ENCODE peak calls at places on chromosomes 3 and 15, in four cellular contexts. C is GM12865, L is neural progenitor cell, B is Caco-2. D is an unnamed sample.

GRCh38 chr15:70566047-70566835 is 197.1 kb downstream of the UACA start:
- DNase-seq in C (no peak), L (peak; percentile 59), B (no peak), D (peak; percentile 38)

GRCh38 chr15:98738689-98739411 is 90.5 kb downstream of the IGF1R start:
- DNase-seq in C (no peak), L (no peak), B (no peak), D (no peak)

GRCh38 chr3:58572634-58573230 is 4.5 kb downstream of the FAM107A start:
- DNase-seq in C (no peak), L (no peak), B (no peak), D (no peak)

GRCh38 chr3:149199474-149199873 is 22.2 kb downstream of the CP start:
- DNase-seq in C (no peak), L (no peak), B (no peak), D (no peak)

GRCh38 chr3:155631323-155632019 is 113.4 kb downstream of the PLCH1 start:
- DNase-seq in C (no peak), L (no peak), B (no peak), D (no peak)

GRCh38 chr3:126846316-126846715 is 136.6 kb upstream of the PLXNA1 start:
- DNase-seq in C (no peak), L (no peak), B (no peak), D (no peak)

GRCh38 chr15:70151441-70151840 is 53.7 kb upstream of the TLE3 start:
- DNase-seq in C (no peak), L (no peak), B (no peak), D (no peak)

GRCh38 chr15:62021991-62022600 is 38.2 kb downstream of the VPS13C start:
- DNase-seq in C (no peak), L (peak; percentile 18), B (peak; percentile 9), D (no peak)

GRCh38 chr3:42515391-42515916 is 13.0 kb downstream of the VIPR1 start:
- DNase-seq in C (no peak), L (no peak), B (no peak), D (peak; percentile 89)

GRCh38 chr3:30112904-30113484 is 493.4 kb upstream of the TGFBR2 start:
- DNase-seq in C (peak; percentile 7), L (peak; percentile 54), B (peak; percentile 33), D (no peak)

GRCh38 chr3:153370680-153371079 is 208.7 kb downstream of the RAP2B start:
- DNase-seq in C (no peak), L (no peak), B (no peak), D (no peak)

GRCh38 chr3:28215407-28215806 is 26.0 kb upstream of the CMC1 start:
- DNase-seq in C (no peak), L (no peak), B (no peak), D (no peak)

GRCh38 chr15:31276596-31277298 is 49.9 kb upstream of the KLF13 start:
- DNase-seq in C (no peak), L (no peak), B (no peak), D (no peak)

GRCh38 chr15:59105839-59106238 is 893 bp downstream of the CCNB2 start:
- DNase-seq in C (peak; percentile 10), L (no peak), B (no peak), D (no peak)

GRCh38 chr3:173275740-173276139 is 121.8 kb upstream of the NLGN1 start:
- DNase-seq in C (peak; percentile 38), L (no peak), B (no peak), D (no peak)

GRCh38 chr3:53216723-53217122 is 39.1 kb downstream of the TKT start:
- DNase-seq in C (no peak), L (peak; percentile 45), B (no peak), D (no peak)

GRCh38 chr3:51967384-51968174 is at the start of gene PCBP4:
- DNase-seq in C (peak; percentile 37), L (peak; percentile 93), B (peak; percentile 79), D (no peak)

GRCh38 chr3:119293761-119294401 is at the start of gene ARHGAP31:
- DNase-seq in C (peak; percentile 87), L (peak; percentile 73), B (peak; percentile 55), D (peak; percentile 83)

GRCh38 chr15:59797756-59798604 is 108.9 kb upstream of the BNIP2 start:
- DNase-seq in C (peak; percentile 43), L (no peak), B (no peak), D (no peak)

GRCh38 chr3:133301194-133301593 is 98.7 kb upstream of the BFSP2 start:
- DNase-seq in C (no peak), L (no peak), B (no peak), D (no peak)

GRCh38 chr3:123405021-123405420 is 43.9 kb downstream of the ADCY5 start:
- DNase-seq in C (no peak), L (no peak), B (no peak), D (no peak)

GRCh38 chr3:115227461-115227860 is 80.4 kb upstream of the ZBTB20 start:
- DNase-seq in C (no peak), L (no peak), B (no peak), D (no peak)

GRCh38 chr15:70036585-70037343 is 61.0 kb downstream of the TLE3 start:
- DNase-seq in C (peak; percentile 96), L (no peak), B (no peak), D (no peak)

GRCh38 chr3:176953106-176954080 is 243.9 kb downstream of the TBL1XR1 start:
- DNase-seq in C (no peak), L (no peak), B (no peak), D (no peak)

GRCh38 chr15:49589030-49589429 is 31.6 kb downstream of the FAM227B start:
- DNase-seq in C (peak; percentile 1), L (no peak), B (no peak), D (no peak)

GRCh38 chr3:129845956-129846355 is 47.6 kb downstream of the TMCC1 start:
- DNase-seq in C (no peak), L (no peak), B (no peak), D (no peak)

GRCh38 chr3:120153294-120153693 is 59.0 kb upstream of the GSK3B start:
- DNase-seq in C (no peak), L (no peak), B (no peak), D (no peak)

GRCh38 chr15:49023354-49023753 is 22.9 kb downstream of the SECISBP2L start:
- DNase-seq in C (peak; percentile 73), L (no peak), B (no peak), D (no peak)

GRCh38 chr3:104941785-104942184 is 424.9 kb upstream of the ALCAM start:
- DNase-seq in C (no peak), L (no peak), B (no peak), D (no peak)

GRCh38 chr3:7871161-7871560 is 630.5 kb upstream of the LMCD1 start:
- DNase-seq in C (no peak), L (no peak), B (no peak), D (no peak)

GRCh38 chr3:128784228-128784627 is 58.2 kb downstream of the RAB7A start:
- DNase-seq in C (peak; percentile 25), L (peak; percentile 82), B (peak; percentile 41), D (no peak)

GRCh38 chr15:45637552-45638033 is 2.8 kb downstream of the SQOR start:
- DNase-seq in C (peak; percentile 90), L (no peak), B (no peak), D (no peak)

GRCh38 chr3:17227472-17227871 is 342.7 kb downstream of the PLCL2 start:
- DNase-seq in C (no peak), L (no peak), B (no peak), D (no peak)

GRCh38 chr3:186929676-186930075 is 650 bp upstream of the ST6GAL1 start:
- DNase-seq in C (no peak), L (peak; percentile 59), B (no peak), D (no peak)

GRCh38 chr3:186931487-186932280 is 1.4 kb downstream of the ST6GAL1 start:
- DNase-seq in C (peak; percentile 57), L (peak; percentile 44), B (peak; percentile 64), D (no peak)

GRCh38 chr3:186930639-186931486 is 537 bp downstream of the ST6GAL1 start:
- DNase-seq in C (peak; percentile 90), L (peak; percentile 93), B (peak; percentile 80), D (peak; percentile 82)

GRCh38 chr3:186929186-186929585 is 1.1 kb upstream of the ST6GAL1 start:
- DNase-seq in C (no peak), L (no peak), B (no peak), D (no peak)

DNA sequence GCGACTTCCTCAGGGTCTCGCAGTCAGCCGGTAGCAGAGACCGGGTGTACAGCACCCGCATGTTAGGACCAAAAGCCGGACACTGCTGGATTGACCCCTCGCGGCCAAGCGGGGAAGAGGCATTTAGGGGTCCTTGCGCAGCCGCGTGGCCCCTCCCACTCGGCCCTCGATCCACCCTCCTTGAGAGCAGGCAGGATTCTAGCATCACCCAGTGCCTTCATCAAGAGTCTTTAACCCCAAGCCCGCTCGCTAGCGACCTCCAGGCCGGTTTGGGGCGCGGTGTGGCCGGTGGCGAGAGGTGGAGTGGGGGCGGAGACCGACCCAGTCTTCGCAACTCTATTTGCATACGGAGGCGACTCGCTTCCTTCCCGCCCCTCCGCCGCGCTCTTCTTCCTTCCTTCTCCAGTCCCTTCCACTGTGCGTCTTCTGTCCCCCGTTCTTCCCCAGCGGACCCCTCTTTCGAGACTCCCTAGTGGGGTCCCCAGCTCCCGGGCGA is at the start of gene ST6GAL1:
- DNase-seq in C (peak; percentile 87), L (peak; percentile 86), B (peak; percentile 66), D (peak; percentile 90)
- TF ChIP-seq CTCF in C (peak; percentile 42), L (peak; percentile 41), B (peak; percentile 19), D (no peak)

GRCh38 chr15:74955017-74955416 is 1.6 kb downstream of the RPP25 start:
- DNase-seq in C (no peak), L (no peak), B (no peak), D (no peak)
- H3K4me3 ChIP-seq in C (no peak overlapping the region), L (peak overlapping the region; percentile 49), B (peak overlapping the region; percentile 56), D (peak overlapping the region; percentile 72)

DNA sequence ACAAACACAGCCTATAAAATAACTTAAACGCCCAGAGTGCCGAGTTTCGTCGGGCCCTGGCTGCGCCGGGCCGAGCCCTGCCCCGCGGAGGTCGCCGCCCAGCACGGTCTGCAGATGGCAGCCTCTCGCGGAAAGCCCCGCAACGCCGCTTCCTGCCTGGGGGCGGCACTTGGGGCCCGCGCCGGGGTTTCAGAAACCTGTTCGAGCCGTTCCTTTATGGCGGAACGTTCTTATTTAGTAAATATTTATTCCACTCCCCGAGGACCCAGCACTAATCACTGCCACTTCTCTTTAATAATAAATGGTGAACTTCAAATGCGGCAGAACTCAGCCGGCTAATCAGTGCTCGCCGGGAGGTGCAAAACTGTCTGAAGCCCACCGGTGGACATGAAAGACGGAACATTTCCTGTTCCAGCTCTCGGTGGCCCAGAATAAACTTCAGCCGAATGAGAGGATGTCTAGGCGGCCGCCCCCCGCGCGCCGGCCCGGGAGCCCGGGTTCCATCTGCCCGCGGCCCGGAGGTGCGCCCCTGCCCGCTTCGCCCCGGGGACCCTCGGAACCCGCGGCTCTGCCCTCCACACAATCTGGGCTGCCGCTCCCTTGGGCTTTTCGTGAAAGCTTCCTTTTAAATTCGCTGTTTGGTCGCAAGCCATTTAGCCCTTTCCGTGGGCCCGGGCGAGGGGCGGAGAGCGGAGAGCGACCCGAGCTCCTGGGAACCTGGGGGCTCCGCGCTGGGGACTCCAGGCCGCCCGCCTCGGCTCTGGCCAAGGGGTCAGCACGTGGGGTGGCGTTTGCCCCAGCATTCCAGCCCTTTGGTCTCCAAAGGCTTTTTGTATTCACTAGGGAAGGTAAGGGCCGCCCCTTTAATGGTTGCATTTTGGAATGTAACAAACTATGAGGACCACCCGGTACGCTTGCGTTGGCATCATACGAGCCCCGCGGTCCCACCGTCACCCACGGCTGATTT is 110.8 kb upstream of the ATP11B start:
- DNase-seq in C (peak; percentile 84), L (peak; percentile 87), B (peak; percentile 79), D (no peak)
- TF ChIP-seq CTCF in C (peak; percentile 12), L (peak; percentile 55), B (peak; percentile 49), D (no peak)

GRCh38 chr15:51783967-51784366 is 32.6 kb downstream of the TMOD2 start:
- DNase-seq in C (no peak), L (no peak), B (no peak), D (no peak)
- H3K4me3 ChIP-seq in C (no peak overlapping the region), L (no peak overlapping the region), B (no peak overlapping the region), D (no peak overlapping the region)